ENCODE peak calls at places on chromosomes 12 and 14, in six cellular contexts. C, U, W, D, T and B are unnamed samples.

GRCh38 chr12:53703746-53704145 is 23.5 kb downstream of the CALCOCO1 start:
- DNase-seq in C (no peak), T (no peak), D (no peak), W (no peak), U (no peak), B (no peak)

GRCh38 chr12:131432532-131433260 is 278.2 kb upstream of the SFSWAP start:
- DNase-seq in T (no peak), C (no peak), D (peak), W (no peak), U (no peak), B (no peak)

GRCh38 chr12:42504049-42504448 is 85.5 kb downstream of the PRICKLE1 start:
- DNase-seq in W (no peak), C (no peak), U (no peak), T (no peak), D (no peak), B (no peak)

GRCh38 chr12:123634142-123634561 is 523 bp downstream of the GTF2H3 start:
- DNase-seq in T (no peak), W (no peak), U (no peak), D (no peak), C (no peak), B (no peak)

GRCh38 chr14:57060276-57060956 is 208.3 kb downstream of the EXOC5 start:
- DNase-seq in W (no peak), C (no peak), U (no peak), D (peak), T (peak), B (no peak)

GRCh38 chr12:116492703-116493324 is 66.4 kb upstream of the MAP1LC3B2 start:
- DNase-seq in D (no peak), C (no peak), W (peak), U (peak), T (peak), B (peak)

GRCh38 chr14:92724516-92725340 is 23.7 kb downstream of the LGMN start:
- DNase-seq in D (no peak), W (no peak), C (peak), T (no peak), U (no peak), B (no peak)

GRCh38 chr14:97350894-97351713 is 553.9 kb downstream of the VRK1 start:
- DNase-seq in W (no peak), U (no peak), D (no peak), C (no peak), T (no peak), B (no peak)

GRCh38 chr14:66076166-66076565 is 410.0 kb upstream of the CCDC196 start:
- DNase-seq in D (no peak), W (no peak), C (no peak), U (no peak), T (no peak), B (no peak)

GRCh38 chr12:125981610-125982253 is 916.5 kb downstream of the AACS start:
- DNase-seq in W (no peak), C (peak), D (no peak), T (no peak), U (no peak), B (no peak)

GRCh38 chr14:100192250-100192671 is 32.8 kb upstream of the DEGS2 start:
- DNase-seq in D (no peak), W (no peak), U (no peak), T (no peak), C (no peak), B (no peak)

GRCh38 chr12:116662612-116663144 is 75.2 kb downstream of the SPRING1 start:
- DNase-seq in U (peak), D (no peak), T (no peak), W (no peak), C (peak), B (no peak)

GRCh38 chr14:25132734-25133422 is 82.9 kb upstream of the STXBP6 start:
- DNase-seq in W (peak), C (peak), D (no peak), T (peak), U (peak), B (peak)

GRCh38 chr12:111636209-111636928 is 37.3 kb upstream of the ATXN2 start:
- DNase-seq in C (peak), U (peak), W (no peak), T (peak), D (no peak), B (no peak)

GRCh38 chr14:57533214-57533613 is 39.6 kb upstream of the CCDC198 start:
- DNase-seq in U (peak), W (peak), D (peak), C (peak), T (peak), B (peak)

GRCh38 chr14:70018713-70019201 is 139.5 kb downstream of the SMOC1 start:
- DNase-seq in T (no peak), W (no peak), C (no peak), D (no peak), U (no peak), B (no peak)

GRCh38 chr14:69349091-69349777 is 48.9 kb downstream of the ERH start:
- DNase-seq in W (no peak), T (no peak), D (no peak), U (peak), C (no peak), B (no peak)

GRCh38 chr14:32564591-32564990 is 235.5 kb downstream of the AKAP6 start:
- DNase-seq in T (no peak), W (no peak), U (no peak), C (no peak), D (no peak), B (no peak)

GRCh38 chr12:131370791-131371579 is 339.9 kb upstream of the SFSWAP start:
- DNase-seq in U (no peak), C (no peak), W (no peak), D (no peak), T (no peak), B (no peak)

GRCh38 chr12:4440187-4440941 is 5.3 kb downstream of the FGF6 start:
- DNase-seq in T (no peak), D (no peak), C (no peak), U (peak), W (no peak), B (no peak)

GRCh38 chr12:19121449-19122018 is 8.0 kb upstream of the PLEKHA5 start:
- DNase-seq in W (no peak), T (no peak), C (no peak), U (no peak), D (no peak), B (no peak)

GRCh38 chr12:132167610-132168310 is 23.5 kb downstream of the NOC4L start:
- DNase-seq in U (no peak), C (no peak), D (no peak), T (no peak), W (no peak), B (no peak)

GRCh38 chr14:51638071-51638944 is 13.4 kb upstream of the FRMD6 start:
- DNase-seq in W (peak), T (no peak), C (peak), D (no peak), U (peak), B (no peak)

GRCh38 chr14:95048771-95049312 is 108.5 kb downstream of the DICER1 start:
- DNase-seq in T (no peak), W (no peak), D (no peak), U (peak), C (no peak), B (no peak)

GRCh38 chr14:77098470-77099353 is 654 bp downstream of the CIPC start:
- DNase-seq in D (no peak), W (peak), T (no peak), C (no peak), U (peak), B (no peak)

GRCh38 chr14:105944632-105945610 is 418.5 kb downstream of the TMEM121 start:
- DNase-seq in T (peak), U (peak), W (peak), C (peak), D (no peak), B (peak)
- TF ChIP-seq REST in T (no peak), U (no peak), W (no peak), C (no peak), D (no peak), B (no peak)

GRCh38 chr12:238736-239398 is 23.8 kb downstream of the SLC6A13 start:
- DNase-seq in U (no peak), D (no peak), T (no peak), W (no peak), C (no peak), B (no peak)
- TF ChIP-seq REST in U (no peak), D (no peak), T (no peak), W (no peak), C (no peak), B (no peak)

GRCh38 chr12:3161861-3162260 is 84.7 kb downstream of the TSPAN9 start:
- DNase-seq in T (no peak), D (no peak), W (no peak), U (peak), C (peak), B (no peak)
- TF ChIP-seq REST in T (no peak), D (no peak), W (no peak), U (no peak), C (no peak), B (no peak)

GRCh38 chr12:8157484-8158198 is 826 bp downstream of the ZNF705A start:
- DNase-seq in T (no peak), U (no peak), C (no peak), W (no peak), D (no peak), B (no peak)
- TF ChIP-seq REST in T (no peak), U (no peak), C (no peak), W (no peak), D (no peak), B (no peak)

DNA sequence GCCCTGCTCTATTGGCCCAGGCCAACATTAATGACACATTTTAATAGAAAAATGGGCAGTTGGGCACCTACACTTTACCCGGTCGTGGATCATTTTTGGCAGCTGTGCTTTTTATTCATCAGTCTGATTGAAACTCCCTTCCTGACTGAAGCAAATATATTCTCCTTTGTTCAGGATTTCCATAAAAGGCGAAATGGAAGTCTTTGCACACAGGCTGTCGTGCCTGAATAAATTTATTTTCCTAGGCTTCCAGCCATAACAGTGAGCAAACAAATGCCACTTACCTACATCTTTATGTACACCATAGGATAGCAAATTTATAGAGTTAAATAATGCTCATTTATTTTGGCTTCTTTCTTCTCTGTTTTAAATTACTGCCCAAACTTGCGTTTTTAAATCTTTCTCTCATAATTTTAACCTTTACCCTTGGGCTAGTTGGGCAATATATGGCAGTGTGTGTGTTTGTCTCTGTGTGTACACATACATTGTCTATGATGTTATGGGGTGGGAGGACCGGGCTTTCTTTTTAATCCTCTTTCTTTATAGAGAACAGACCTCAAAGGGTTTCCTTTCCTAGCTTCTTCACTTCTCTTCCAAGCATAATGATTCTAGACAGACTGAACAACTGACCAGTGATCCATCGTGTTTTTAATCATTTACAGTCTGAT is 480.8 kb upstream of the DCN start:
- DNase-seq in W (no peak), U (no peak), C (no peak), T (no peak), D (no peak), B (no peak)
- TF ChIP-seq REST in W (no peak), U (no peak), C (no peak), T (no peak), D (no peak), B (no peak)

DNA sequence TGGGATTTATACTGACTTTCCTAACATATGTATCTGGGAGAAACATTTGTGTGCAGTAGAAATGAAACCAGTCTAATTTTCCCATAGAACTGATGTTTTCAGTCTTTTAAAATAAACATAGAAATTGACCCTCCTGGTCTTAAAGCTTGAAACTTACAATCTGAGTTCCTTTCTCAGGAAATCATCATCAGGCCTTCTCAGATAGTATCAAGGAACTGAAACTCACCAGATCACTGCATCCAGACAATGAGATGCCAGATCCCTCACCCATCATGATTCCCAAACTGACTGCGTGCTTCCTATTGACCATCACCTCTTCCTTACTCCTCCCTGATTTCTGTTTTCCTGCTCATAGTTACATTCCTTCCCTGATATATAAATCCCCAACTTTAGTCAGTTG is 195.0 kb upstream of the AMIGO2 start:
- DNase-seq in W (no peak), D (no peak), C (no peak), T (no peak), U (no peak), B (no peak)
- TF ChIP-seq REST in W (no peak), D (no peak), C (no peak), T (no peak), U (no peak), B (no peak)